ENCODE peak calls at places on chromosomes 1 and 21, in four cellular contexts. M, B, T and S are unnamed samples.

GRCh38 chr1:6805004-6805416 is 19.8 kb downstream of the CAMTA1 start:
- DNase-seq in M (no peak), B (no peak), T (no peak), S (no peak)

GRCh38 chr1:25569599-25570458 is 26.4 kb downstream of the LDLRAP1 start:
- DNase-seq in M (no peak), B (no peak), T (peak; percentile 51), S (no peak)

GRCh38 chr1:57468661-57469523 is 45.0 kb upstream of the DAB1 start:
- DNase-seq in M (no peak), B (no peak), T (no peak), S (no peak)

GRCh38 chr1:219990782-219991510 is 55.4 kb downstream of the EPRS1 start:
- DNase-seq in M (peak; percentile 45), B (no peak), T (peak; percentile 28), S (peak; percentile 15)

GRCh38 chr1:21647431-21648373 is 21.5 kb downstream of the RAP1GAP start:
- DNase-seq in M (no peak), B (peak; percentile 91), T (peak; percentile 88), S (peak; percentile 85)

GRCh38 chr1:155272466-155273133 is 704 bp downstream of the CLK2 start:
- DNase-seq in M (peak; percentile 42), B (no peak), T (no peak), S (no peak)

GRCh38 chr1:152190589-152190988 is 31.6 kb upstream of the RPTN start:
- DNase-seq in M (no peak), B (no peak), T (no peak), S (no peak)

GRCh38 chr1:16026723-16027484 is 5.1 kb downstream of the CLCNKA start:
- DNase-seq in M (no peak), B (peak; percentile 98), T (peak; percentile 88), S (peak; percentile 42)

GRCh38 chr1:76374111-76374510 is 299.6 kb downstream of the ST6GALNAC3 start:
- DNase-seq in M (no peak), B (no peak), T (no peak), S (no peak)

GRCh38 chr1:117059678-117060440 is at the start of gene TTF2:
- DNase-seq in M (peak; percentile 99), B (peak; percentile 97), T (peak; percentile 98), S (peak; percentile 98)

GRCh38 chr1:62621907-62622306 is 24.6 kb downstream of the ANGPTL3 start:
- DNase-seq in M (peak; percentile 98), B (no peak), T (peak; percentile 10), S (no peak)

GRCh38 chr1:112614460-112615065 is 4.4 kb downstream of the ST7L start:
- DNase-seq in M (no peak), B (no peak), T (no peak), S (peak; percentile 18)

GRCh38 chr1:158055854-158056253 is 62.4 kb downstream of the KIRREL1 start:
- DNase-seq in M (no peak), B (no peak), T (no peak), S (no peak)
- TF ChIP-seq ELF4 in M (no peak), B (no peak), T (no peak), S (no peak)

GRCh38 chr21:46157396-46157986 is 2.1 kb upstream of the FTCD start:
- DNase-seq in M (no peak), B (no peak), T (no peak), S (no peak)

GRCh38 chr21:46159841-46160562 is 4.6 kb upstream of the FTCD start:
- DNase-seq in M (no peak), B (no peak), T (no peak), S (no peak)

GRCh38 chr21:46157987-46158451 is 2.6 kb upstream of the FTCD start:
- DNase-seq in M (no peak), B (no peak), T (no peak), S (no peak)

GRCh38 chr21:46159390-46159789 is 4.0 kb upstream of the FTCD start:
- DNase-seq in M (no peak), B (no peak), T (no peak), S (no peak)

GRCh38 chr21:46158666-46159300 is 3.4 kb upstream of the FTCD start:
- DNase-seq in M (no peak), B (no peak), T (no peak), S (no peak)
- TF ChIP-seq ELF4 in M (no peak), B (no peak), T (no peak), S (no peak)

DNA sequence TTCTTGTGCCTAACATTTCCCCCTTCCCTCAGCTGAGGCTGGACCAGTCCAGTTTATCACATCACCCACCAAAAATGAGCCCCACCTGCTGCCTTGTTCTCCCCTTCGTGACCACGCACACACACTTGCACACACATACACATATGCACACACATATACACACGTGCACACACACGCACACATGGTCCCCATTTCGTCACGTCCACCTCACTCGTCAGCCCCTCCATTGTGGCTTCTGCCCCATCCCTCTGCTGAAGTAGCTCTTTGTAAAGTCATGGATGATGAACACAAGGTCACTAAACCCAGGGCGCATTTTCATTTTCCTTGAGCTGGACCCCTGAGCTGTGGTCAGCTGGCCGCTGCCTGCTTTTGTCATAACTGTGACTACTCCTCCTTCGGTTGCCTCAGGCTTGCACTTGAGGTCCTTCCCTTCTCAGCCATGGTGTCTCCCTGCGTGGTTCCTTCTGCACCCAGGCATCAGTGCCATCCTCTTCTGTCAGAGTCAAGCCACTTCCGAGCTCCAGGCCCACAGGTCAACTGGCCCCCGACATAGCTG is 93.8 kb downstream of the SYT2 start:
- DNase-seq in M (no peak), B (no peak), T (no peak), S (no peak)
- TF ChIP-seq ELF4 in M (no peak), B (no peak), T (no peak), S (no peak)

GRCh38 chr1:172352435-172352834 is 68.0 kb upstream of the C1orf105 start:
- DNase-seq in M (no peak), B (no peak), T (no peak), S (no peak)
- TF ChIP-seq ELF4 in M (no peak), B (no peak), T (no peak), S (no peak)

DNA sequence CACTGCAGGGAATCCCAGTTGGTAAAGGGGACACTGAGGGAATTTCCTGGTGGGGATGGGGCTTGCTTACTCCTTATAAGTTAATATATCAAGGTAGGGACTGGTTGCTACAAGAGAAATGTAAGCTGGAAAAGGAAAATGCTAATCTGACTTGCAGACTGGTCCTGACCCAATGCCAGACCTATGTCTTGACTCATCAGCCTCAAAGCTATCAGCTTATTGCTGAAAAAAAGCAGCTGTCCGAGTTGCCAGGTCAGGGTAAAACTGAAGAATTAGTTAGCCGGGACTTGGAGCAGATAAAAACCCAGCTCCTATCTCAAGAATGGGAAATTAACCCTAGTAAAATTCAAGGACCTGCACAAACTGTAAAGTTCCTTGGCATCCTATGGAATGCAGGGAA is 122.5 kb downstream of the FCRL5 start:
- DNase-seq in M (no peak), B (no peak), T (no peak), S (no peak)
- TF ChIP-seq ELF4 in M (no peak), B (no peak), T (no peak), S (no peak)

DNA sequence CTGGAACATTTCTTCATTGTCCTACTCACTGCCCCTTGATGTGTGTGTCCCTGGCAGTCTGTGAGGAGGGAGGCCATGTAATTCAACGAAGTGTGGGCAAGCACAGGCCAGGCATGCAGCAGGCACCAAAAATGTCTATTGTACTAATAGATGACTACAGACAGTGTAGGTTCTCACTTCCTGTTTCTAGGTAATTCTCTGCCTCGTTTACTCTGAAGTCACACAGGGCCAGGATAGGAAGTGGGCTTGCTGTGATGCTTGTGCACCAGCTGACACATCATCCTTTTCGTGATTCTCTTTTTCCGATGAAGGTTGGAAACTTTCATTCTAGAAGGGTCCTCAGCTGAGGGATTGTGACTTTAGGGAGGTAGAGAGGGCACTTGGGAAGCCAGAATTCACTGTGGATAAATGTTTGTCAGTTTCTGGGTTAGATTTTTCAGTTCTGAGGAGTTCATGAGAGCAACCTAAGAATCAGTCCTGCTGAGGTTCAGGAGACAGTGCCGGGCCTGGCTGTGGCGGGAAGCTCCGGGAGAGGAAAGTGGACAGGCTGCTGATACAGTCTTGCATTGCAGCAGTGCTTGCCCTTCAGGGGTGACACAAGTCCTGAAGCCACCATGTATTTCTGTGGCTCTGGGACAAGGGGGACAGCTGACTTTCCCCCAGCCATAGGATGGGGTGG is 4.3 kb upstream of the CSF1 start:
- DNase-seq in M (no peak), B (no peak), T (no peak), S (no peak)
- TF ChIP-seq ELF4 in M (no peak), B (no peak), T (no peak), S (no peak)

GRCh38 chr1:95154096-95154495 is 36.9 kb downstream of the TLCD4 start:
- DNase-seq in M (no peak), B (no peak), T (no peak), S (no peak)
- TF ChIP-seq ELF4 in M (no peak), B (no peak), T (no peak), S (no peak)

GRCh38 chr1:210372931-210373627 is 44.4 kb downstream of the HHAT start:
- DNase-seq in M (no peak), B (no peak), T (no peak), S (no peak)
- TF ChIP-seq ELF4 in M (no peak), B (no peak), T (no peak), S (no peak)